ENCODE peak calls at places on chromosomes 5 and 9, in eight cellular contexts. S is breast epithelium, N is mucosa of descending colon, E is stomach, F is psoas muscle, B is GM06990, L is colonic mucosa, O is IMR-90. D is an unnamed sample.
A peak's percentile ranks its signal among the peaks of the same experiment; 100 is the strongest.

GRCh38 chr9:34046784-34047379 is 1.8 kb downstream of the UBAP2 start:
- DNase-seq in O (peak; percentile 10), F (no peak), N (no peak), B (no peak), E (no peak), L (peak; percentile 36), S (no peak), D (no peak)

GRCh38 chr5:127930311-127930710 is 153.3 kb upstream of the SLC12A2 start:
- DNase-seq in S (no peak), B (no peak), L (no peak), O (peak; percentile 56), F (no peak), E (peak; percentile 48), N (no peak), D (no peak)

GRCh38 chr5:52693279-52693678 is 94.4 kb upstream of the ITGA1 start:
- DNase-seq in S (no peak), N (peak; percentile 39), F (peak; percentile 49), O (peak; percentile 45), E (peak; percentile 28), L (peak; percentile 35), B (no peak), D (peak; percentile 8)

GRCh38 chr5:62093981-62094380 is 212.0 kb upstream of the KIF2A start:
- DNase-seq in S (no peak), E (no peak), L (peak; percentile 20), N (no peak), F (no peak), B (no peak), O (peak; percentile 7), D (peak; percentile 14)

GRCh38 chr9:95836072-95836471 is 39.4 kb upstream of the ERCC6L2 start:
- DNase-seq in O (peak; percentile 68), F (no peak), E (no peak), N (no peak), B (no peak), L (no peak), S (no peak), D (no peak)

GRCh38 chr9:2623046-2623865 is 1.7 kb downstream of the VLDLR start:
- DNase-seq in N (no peak), S (no peak), L (peak; percentile 23), F (peak; percentile 84), O (peak; percentile 59), B (no peak), E (peak; percentile 68), D (peak; percentile 60)

GRCh38 chr5:42900734-42901133 is 89.0 kb upstream of the SELENOP start:
- DNase-seq in O (no peak), B (no peak), L (no peak), E (no peak), N (no peak), S (no peak), F (no peak), D (no peak)

GRCh38 chr9:91163773-91164471 is 197.8 kb downstream of the AUH start:
- DNase-seq in B (no peak), E (no peak), L (no peak), O (no peak), F (no peak), S (no peak), N (no peak), D (peak; percentile 4)

GRCh38 chr9:123541441-123541840 is 185.4 kb downstream of the CRB2 start:
- DNase-seq in B (no peak), O (no peak), L (no peak), S (no peak), E (no peak), N (no peak), F (no peak), D (no peak)

GRCh38 chr9:92720209-92720765 is 44.3 kb downstream of the BICD2 start:
- DNase-seq in E (no peak), F (no peak), S (no peak), O (no peak), B (no peak), N (no peak), L (no peak), D (no peak)

GRCh38 chr9:91495450-91495849 is 71.8 kb upstream of the NFIL3 start:
- DNase-seq in L (no peak), B (no peak), O (peak; percentile 98), S (no peak), F (no peak), E (no peak), N (no peak), D (no peak)

GRCh38 chr5:126531543-126532120 is 63.4 kb downstream of the ALDH7A1 start:
- DNase-seq in F (no peak), E (no peak), N (no peak), S (no peak), L (no peak), O (peak; percentile 62), B (no peak), D (no peak)

GRCh38 chr9:96136992-96137665 is 164.8 kb downstream of the HSD17B3 start:
- DNase-seq in O (peak; percentile 78), S (no peak), N (peak; percentile 70), E (peak; percentile 79), B (peak; percentile 43), F (no peak), L (peak; percentile 66), D (peak; percentile 55)

GRCh38 chr9:71767421-71768321 is 642 bp downstream of the CEMIP2 start:
- DNase-seq in B (no peak), E (peak; percentile 34), O (peak; percentile 26), S (peak; percentile 55), N (peak; percentile 52), F (peak; percentile 50), L (peak; percentile 54), D (peak; percentile 18)

GRCh38 chr9:77673912-77674791 is 26.0 kb upstream of the GNA14 start:
- DNase-seq in S (no peak), B (no peak), F (no peak), E (no peak), O (peak; percentile 16), N (no peak), L (peak; percentile 28), D (no peak)

GRCh38 chr5:159825551-159826051 is 90.7 kb upstream of the ADRA1B start:
- DNase-seq in O (no peak), E (peak; percentile 83), N (peak; percentile 31), B (peak; percentile 16), S (no peak), L (no peak), F (peak; percentile 66), D (no peak)

GRCh38 chr9:121638901-121639592 is 12.4 kb upstream of the DAB2IP start:
- DNase-seq in S (no peak), O (no peak), N (no peak), B (no peak), F (peak; percentile 42), E (no peak), L (no peak), D (no peak)

GRCh38 chr5:162801235-162801634 is 636.2 kb upstream of the CCNG1 start:
- DNase-seq in N (no peak), F (no peak), B (no peak), L (no peak), E (no peak), O (no peak), S (no peak), D (no peak)

GRCh38 chr5:14663734-14664269 is 716 bp upstream of the OTULIN start:
- DNase-seq in N (peak; percentile 62), B (no peak), E (no peak), L (peak; percentile 45), S (no peak), O (no peak), F (peak; percentile 49), D (peak; percentile 38)

GRCh38 chr5:154755361-154756202 is at the start of gene LARP1:
- DNase-seq in F (peak; percentile 77), E (peak; percentile 51), B (peak; percentile 61), N (peak; percentile 70), O (peak; percentile 19), L (peak; percentile 40), S (no peak), D (no peak)

GRCh38 chr5:21140987-21141386 is 1153.0 kb upstream of the CDH18 start:
- DNase-seq in O (no peak), S (no peak), B (no peak), N (no peak), F (no peak), L (no peak), E (no peak), D (no peak)

GRCh38 chr5:133848306-133848924 is 120.0 kb downstream of the C5orf15 start:
- DNase-seq in L (no peak), E (peak; percentile 74), O (no peak), S (peak; percentile 69), N (no peak), B (no peak), F (no peak), D (no peak)

GRCh38 chr5:40486437-40487270 is 193.1 kb upstream of the PTGER4 start:
- DNase-seq in N (no peak), E (no peak), F (no peak), S (no peak), B (peak; percentile 74), O (peak; percentile 29), L (no peak), D (no peak)

GRCh38 chr9:124934290-124934689 is 6.6 kb downstream of the GOLGA1 start:
- DNase-seq in N (no peak), O (peak; percentile 73), S (no peak), E (no peak), F (no peak), B (no peak), L (no peak), D (no peak)
- H3K36me3 ChIP-seq in N (no peaks in the 10 kb centered on the region), O (peaks cover 9% of the 10 kb centered on the region), S (peaks cover under 1% of the 10 kb centered on the region), E (peaks cover 95% of the 10 kb centered on the region), F (peaks cover 6% of the 10 kb centered on the region), B (peaks cover 5% of the 10 kb centered on the region), L (peaks cover 12% of the 10 kb centered on the region), D (no peaks in the 10 kb centered on the region)

DNA sequence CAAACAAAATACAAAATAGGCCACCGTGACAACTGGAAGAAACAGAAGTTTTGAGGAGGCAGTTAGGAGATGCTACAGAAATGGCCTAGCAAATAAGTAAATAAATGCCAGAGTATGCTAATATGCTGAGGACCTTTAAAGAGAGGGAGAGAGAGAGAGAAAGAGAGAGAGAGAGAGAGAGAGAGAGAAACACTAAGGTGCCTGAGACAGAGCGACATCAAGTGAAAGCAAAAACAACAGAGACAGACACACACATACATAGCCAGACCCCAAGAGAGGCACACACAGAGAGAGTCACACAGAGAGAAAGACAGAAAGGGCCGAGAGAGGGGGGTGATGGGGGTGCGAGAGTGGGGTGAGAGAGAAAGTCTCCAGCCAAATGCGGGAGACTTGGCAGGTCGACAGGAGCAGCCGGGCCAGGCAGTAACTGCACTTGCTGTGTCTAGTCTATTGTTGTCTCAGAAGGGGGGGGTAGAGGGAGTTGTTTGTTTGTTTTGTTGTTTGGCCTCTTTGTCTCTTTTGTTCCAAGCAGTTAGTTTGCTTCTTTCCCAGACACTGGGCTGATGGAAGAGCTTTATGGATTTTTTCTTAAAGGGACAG is 30.1 kb upstream of the NFIB start:
- DNase-seq in E (no peak), O (no peak), S (no peak), F (peak; percentile 75), B (no peak), N (no peak), L (no peak), D (peak; percentile 49)
- H3K4me3 ChIP-seq in E (no peak overlapping the region), O (no peak overlapping the region), S (peak overlapping the region; percentile 28), F (peak overlapping the region; percentile 58), B (no peak overlapping the region), N (no peak overlapping the region), L (no peak overlapping the region), D (peak overlapping the region; percentile 0)

GRCh38 chr9:36584626-36585460 is 12.1 kb downstream of the MELK start:
- DNase-seq in E (no peak), O (peak; percentile 86), N (no peak), F (no peak), B (no peak), L (no peak), S (no peak), D (no peak)
- H3K36me3 ChIP-seq in E (no peaks in the 10 kb centered on the region), O (peaks cover 4% of the 10 kb centered on the region), N (no peaks in the 10 kb centered on the region), F (no peaks in the 10 kb centered on the region), B (peaks cover 2% of the 10 kb centered on the region), L (no peaks in the 10 kb centered on the region), S (no peaks in the 10 kb centered on the region), D (peaks cover 6% of the 10 kb centered on the region)

GRCh38 chr5:140881889-140882590 is at the start of gene PCDHA13:
- DNase-seq in E (no peak), B (no peak), L (no peak), N (no peak), S (no peak), F (no peak), O (no peak), D (peak; percentile 28)
- H3K4me3 ChIP-seq in E (peak within 1 kb of the TSS; percentile 6), B (no peak within 1 kb of the TSS), L (no peak within 1 kb of the TSS), N (no peak within 1 kb of the TSS), S (no peak within 1 kb of the TSS), F (no peak within 1 kb of the TSS), O (no peak within 1 kb of the TSS), D (peak within 1 kb of the TSS; percentile 34)

D was measured in H7.